ENCODE peak calls at places on chromosomes 4 and X, in nine cellular contexts. T is neural progenitor cell, C is neural crest cell, U is omental fat pad, V is heart right ventricle, K is lower lobe of right lung, Q is AG04449, P is psoas muscle, R is left ventricle myocardium inferior. L is an unnamed sample.

GRCh38 chr4:48222491-48222890 is 47.1 kb downstream of the TEC start:
- DNase-seq in U (no peak), V (no peak), Q (no peak), P (no peak), R (no peak), C (no peak), K (no peak), T (no peak), L (no peak)

GRCh38 chr4:40562681-40563080 is 67.0 kb downstream of the RBM47 start:
- DNase-seq in K (no peak), V (no peak), Q (no peak), P (no peak), T (no peak), R (no peak), C (no peak), U (no peak), L (no peak)

GRCh38 chrX:112147206-112147605 is 64.6 kb upstream of the TRPC5 start:
- DNase-seq in T (peak), U (no peak), R (no peak), K (no peak), Q (no peak), P (no peak), C (peak), V (no peak), L (no peak)

GRCh38 chr4:149409186-149410056 is 406.2 kb downstream of the IQCM start:
- DNase-seq in V (peak), C (no peak), R (peak), P (peak), T (no peak), K (no peak), U (peak), Q (peak), L (no peak)

GRCh38 chr4:165359501-165359900 is 19.3 kb upstream of the CPE start:
- DNase-seq in K (no peak), R (no peak), U (no peak), Q (no peak), C (no peak), P (no peak), T (no peak), V (no peak), L (no peak)

GRCh38 chrX:27446423-27446822 is 16.7 kb downstream of the PPP4R3C start:
- DNase-seq in Q (no peak), V (no peak), R (no peak), P (no peak), U (no peak), C (no peak), T (no peak), K (no peak), L (no peak)

GRCh38 chr4:77913353-77913752 is 50.7 kb downstream of the MRPL1 start:
- DNase-seq in U (no peak), V (no peak), C (no peak), Q (no peak), T (no peak), P (no peak), R (no peak), K (no peak), L (no peak)

GRCh38 chr4:20044502-20044911 is 207.2 kb upstream of the SLIT2 start:
- DNase-seq in P (no peak), V (no peak), R (no peak), T (no peak), C (no peak), K (no peak), Q (peak), U (no peak), L (no peak)

GRCh38 chrX:69072486-69073006 is 92.7 kb downstream of the PJA1 start:
- DNase-seq in P (no peak), T (no peak), K (no peak), R (no peak), V (no peak), C (no peak), Q (no peak), U (no peak), L (no peak)

GRCh38 chr4:114250439-114250891 is 271.0 kb upstream of the ARSJ start:
- DNase-seq in R (no peak), C (no peak), U (no peak), T (no peak), K (no peak), V (no peak), P (no peak), Q (no peak), L (no peak)

GRCh38 chrX:130393451-130394074 is 8.1 kb upstream of the GPR119 start:
- DNase-seq in C (peak), V (peak), Q (no peak), K (no peak), U (no peak), P (peak), T (peak), R (no peak), L (no peak)

GRCh38 chrX:41276661-41277506 is 57.1 kb upstream of the DDX3X start:
- DNase-seq in Q (no peak), T (no peak), V (no peak), C (no peak), U (no peak), P (no peak), K (no peak), R (no peak), L (no peak)

GRCh38 chrX:41023098-41023497 is 62.1 kb upstream of the USP9X start:
- DNase-seq in V (no peak), P (no peak), U (no peak), C (no peak), T (no peak), K (no peak), Q (no peak), R (no peak), L (no peak)

GRCh38 chrX:44244008-44244407 is 99.5 kb downstream of the EFHC2 start:
- DNase-seq in Q (no peak), V (no peak), C (no peak), P (no peak), K (no peak), U (no peak), T (peak), R (no peak), L (no peak)

GRCh38 chrX:16096131-16096530 is 27.2 kb upstream of the GRPR start:
- DNase-seq in P (no peak), C (peak), R (no peak), V (no peak), K (no peak), Q (no peak), T (peak), U (no peak), L (no peak)

GRCh38 chr4:17286737-17287460 is 225.0 kb downstream of the QDPR start:
- DNase-seq in U (no peak), C (no peak), P (no peak), Q (no peak), V (no peak), R (no peak), K (no peak), T (no peak), L (no peak)

GRCh38 chr4:145956288-145956890 is 17.8 kb upstream of the ZNF827 start:
- DNase-seq in U (no peak), V (no peak), C (peak), Q (no peak), T (peak), P (no peak), K (no peak), R (no peak), L (no peak)

GRCh38 chrX:46573331-46573895 is at the start of gene CHST7:
- DNase-seq in C (peak), T (peak), P (peak), K (peak), Q (no peak), R (peak), U (no peak), V (peak), L (no peak)
- TF ChIP-seq CTCF in C (peak), T (peak), P (no peak), K (no peak), Q (peak), R (peak), U (no peak), V (peak), L (no peak)

GRCh38 chr4:111933703-111934102 is 211.6 kb upstream of the FAM241A start:
- DNase-seq in R (no peak), U (no peak), V (no peak), K (no peak), P (no peak), C (no peak), Q (no peak), T (no peak), L (no peak)

GRCh38 chr4:111934294-111934693 is 211.0 kb upstream of the FAM241A start:
- DNase-seq in Q (no peak), C (no peak), K (no peak), V (no peak), P (no peak), T (peak), U (no peak), R (no peak), L (no peak)

GRCh38 chr4:111941957-111942356 is 203.3 kb upstream of the FAM241A start:
- DNase-seq in C (no peak), U (no peak), V (no peak), P (no peak), K (no peak), Q (no peak), R (no peak), T (peak), L (no peak)

DNA sequence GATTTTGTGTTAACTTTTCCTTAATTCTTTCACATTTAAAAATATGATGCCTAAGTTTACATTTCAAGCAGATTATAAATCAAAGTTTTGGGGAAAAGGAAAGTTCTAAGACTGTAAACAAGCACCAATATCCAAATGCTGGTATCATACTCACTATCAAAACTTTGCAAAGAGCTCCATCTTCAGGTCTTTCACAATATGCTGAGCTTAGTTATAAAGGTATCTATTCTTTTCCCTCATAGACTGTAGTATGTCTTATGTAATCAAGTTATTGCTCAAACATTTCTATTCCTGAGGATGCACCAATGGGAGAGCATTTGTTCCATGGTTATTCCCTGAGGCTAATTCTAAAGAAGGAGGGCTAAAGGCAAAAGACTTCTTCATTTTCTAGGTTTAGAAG is 207.9 kb upstream of the FAM241A start:
- DNase-seq in V (no peak), Q (no peak), R (no peak), K (no peak), C (no peak), T (peak), U (no peak), P (no peak), L (no peak)
- TF ChIP-seq CTCF in V (no peak), Q (peak), R (no peak), K (no peak), C (peak), T (peak), U (no peak), P (no peak), L (no peak)

GRCh38 chr4:56129431-56129861 is 180.7 kb downstream of the CEP135 start:
- DNase-seq in T (peak), Q (no peak), U (no peak), V (no peak), C (no peak), R (no peak), K (peak), P (no peak), L (no peak)
- TF ChIP-seq CTCF in T (peak), Q (no peak), U (no peak), V (no peak), C (peak), R (no peak), K (peak), P (no peak), L (peak)

DNA sequence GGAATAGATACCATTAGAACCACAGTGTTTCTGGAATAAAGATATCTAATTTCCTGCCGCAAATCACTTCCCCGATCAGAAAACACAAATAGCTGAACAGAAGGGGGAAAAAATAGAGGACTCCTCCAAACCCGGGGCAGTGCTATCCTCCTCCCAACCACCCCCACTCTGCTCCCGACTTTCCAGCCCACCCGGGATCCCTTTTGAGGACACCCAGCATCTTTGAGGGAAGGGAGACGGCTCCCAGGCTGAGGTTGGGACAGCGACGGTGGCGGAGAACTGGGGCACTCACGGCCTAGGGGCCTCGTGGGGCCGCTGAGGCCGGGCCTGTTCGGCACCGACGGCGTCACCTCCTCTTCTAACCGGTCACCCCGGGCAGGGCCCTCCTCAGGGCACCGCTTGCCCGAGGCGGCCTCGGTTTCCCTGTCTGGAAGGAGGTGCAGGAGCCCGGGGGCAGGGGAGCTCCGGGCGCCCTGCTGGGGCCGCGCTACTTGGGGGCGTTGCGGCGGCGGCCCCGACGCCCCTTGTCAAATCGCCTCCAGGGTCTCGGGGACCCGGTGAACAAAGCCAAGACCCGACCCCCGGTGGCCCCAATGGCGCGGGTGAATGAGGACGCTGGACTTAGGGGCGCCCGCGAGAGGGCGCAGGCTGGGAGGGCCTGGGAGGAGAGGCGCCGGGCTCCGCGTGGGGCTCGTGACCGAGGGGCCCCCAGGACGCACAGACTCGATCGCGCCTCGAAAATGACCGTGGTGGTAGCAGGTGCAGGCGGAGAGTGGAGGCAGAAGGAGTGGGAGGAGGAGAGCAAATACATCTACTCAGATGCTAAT is 6.9 kb upstream of the ARX start:
- DNase-seq in C (no peak), T (peak), K (no peak), Q (no peak), U (no peak), V (no peak), R (no peak), P (no peak), L (no peak)
- TF ChIP-seq CTCF in C (peak), T (peak), K (no peak), Q (no peak), U (no peak), V (no peak), R (no peak), P (no peak), L (peak)

DNA sequence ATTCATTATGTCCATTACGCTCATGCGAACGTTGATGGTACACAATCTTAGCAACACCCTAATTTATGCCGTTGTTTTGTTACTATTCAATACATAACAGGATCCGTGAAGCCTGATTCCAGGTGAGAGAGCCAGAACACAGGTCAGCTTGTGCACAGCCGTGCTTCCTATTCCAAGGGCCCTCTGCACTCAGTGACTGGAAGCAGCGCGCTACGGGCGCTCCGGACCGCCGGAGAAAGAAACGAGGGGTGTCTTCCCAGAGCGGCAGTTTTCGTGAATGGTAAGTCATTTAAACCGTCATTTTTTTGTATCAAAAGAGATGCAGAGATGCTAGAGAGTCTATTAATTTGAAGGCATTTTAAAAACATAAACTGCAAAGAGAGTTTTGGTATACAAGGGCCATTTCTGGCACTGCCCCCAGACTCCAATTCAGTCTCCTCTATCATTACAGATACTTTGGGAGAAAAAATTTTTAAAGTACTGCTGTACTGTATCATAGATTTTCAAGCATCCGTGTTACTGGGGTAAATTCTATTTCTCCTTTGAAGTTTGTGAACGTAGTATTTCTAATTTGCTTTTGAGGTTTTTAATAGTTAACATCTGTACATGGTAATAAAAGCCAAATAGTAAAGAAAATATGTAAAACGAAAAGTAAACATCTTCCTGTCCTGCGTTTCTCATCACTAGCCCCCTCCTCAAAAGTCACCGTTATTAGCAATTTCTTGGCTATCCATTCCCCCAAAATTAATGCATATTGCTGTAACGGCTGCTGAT is 6.6 kb downstream of the SLC25A5 start:
- DNase-seq in P (no peak), V (no peak), Q (no peak), T (no peak), U (no peak), R (no peak), K (no peak), C (no peak), L (no peak)
- TF ChIP-seq CTCF in P (no peak), V (no peak), Q (no peak), T (no peak), U (no peak), R (no peak), K (no peak), C (no peak), L (no peak)

GRCh38 chrX:154981116-154981411 is 41.5 kb downstream of the F8 start:
- DNase-seq in T (no peak), V (no peak), C (no peak), P (no peak), K (no peak), Q (no peak), U (no peak), R (no peak), L (no peak)
- TF ChIP-seq CTCF in T (no peak), V (no peak), C (peak), P (no peak), K (no peak), Q (no peak), U (no peak), R (no peak), L (no peak)

GRCh38 chr4:24054910-24055309 is 165.1 kb upstream of the PPARGC1A start:
- DNase-seq in V (no peak), Q (no peak), P (no peak), R (no peak), T (no peak), U (no peak), C (no peak), K (no peak), L (no peak)

GRCh38 chr4:24056258-24056657 is 166.4 kb upstream of the PPARGC1A start:
- DNase-seq in T (no peak), R (no peak), C (no peak), P (no peak), Q (no peak), U (no peak), V (no peak), K (no peak), L (no peak)

GRCh38 chr4:24055623-24056022 is 165.8 kb upstream of the PPARGC1A start:
- DNase-seq in V (no peak), R (no peak), U (no peak), C (no peak), Q (no peak), K (no peak), T (no peak), P (no peak), L (no peak)

GRCh38 chr4:24057915-24058559 is 168.2 kb upstream of the PPARGC1A start:
- DNase-seq in T (no peak), P (no peak), V (no peak), C (no peak), Q (no peak), R (no peak), K (no peak), U (no peak), L (no peak)

DNA sequence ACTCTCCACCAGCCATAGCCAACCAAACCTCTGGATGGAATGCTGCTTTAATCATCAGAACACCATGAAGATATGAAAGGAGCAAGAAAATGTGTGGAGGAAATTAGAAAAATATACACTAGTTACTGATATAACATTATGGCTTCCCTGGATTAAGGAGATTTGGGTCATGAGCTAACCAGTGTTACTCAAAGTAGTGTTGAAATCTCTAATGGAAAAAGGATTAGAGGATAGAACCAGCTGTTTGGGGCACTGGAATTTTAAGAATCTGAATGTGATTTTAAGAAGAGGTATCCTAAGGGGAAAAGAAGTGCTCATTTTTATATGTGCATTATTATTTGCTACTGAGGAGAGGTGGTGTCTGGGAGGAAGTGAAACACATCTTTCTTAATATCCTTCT is 164.1 kb upstream of the PPARGC1A start:
- DNase-seq in C (no peak), V (no peak), K (no peak), R (no peak), U (no peak), P (no peak), T (no peak), Q (no peak), L (no peak)
- TF ChIP-seq CTCF in C (no peak), V (no peak), K (no peak), R (no peak), U (no peak), P (no peak), T (no peak), Q (no peak), L (no peak)